ENCODE peak calls at places on chromosomes 5 and 9, in four cellular contexts. A is fibroblast of lung, R is PC-3, F is mesendoderm. T is an unnamed sample.

GRCh38 chr5:72540759-72541438 is 33.7 kb upstream of the ZNF366 start:
- DNase-seq in R (no peak), A (no peak), F (no peak), T (no peak)

GRCh38 chr9:81363916-81364480 is 325.3 kb downstream of the TLE1 start:
- DNase-seq in F (no peak), R (no peak), A (no peak), T (no peak)

GRCh38 chr9:137025120-137025966 is 2.7 kb downstream of the ABCA2 start:
- DNase-seq in A (no peak), F (no peak), R (no peak), T (no peak)

GRCh38 chr5:102998224-102998623 is 121.7 kb downstream of the GIN1 start:
- DNase-seq in R (peak), A (no peak), F (no peak), T (no peak)

GRCh38 chr9:99015448-99015847 is 71.7 kb downstream of the COL15A1 start:
- DNase-seq in R (no peak), A (no peak), F (no peak), T (no peak)

GRCh38 chr5:119356384-119357188 is 767 bp downstream of the TNFAIP8 start:
- DNase-seq in A (peak), R (no peak), F (no peak), T (peak)

GRCh38 chr5:142926549-142926948 is 156.4 kb downstream of the ARHGAP26 start:
- DNase-seq in F (no peak), R (no peak), A (no peak), T (no peak)

GRCh38 chr9:88266416-88266815 is 121.8 kb upstream of the SPIN1 start:
- DNase-seq in A (no peak), R (no peak), F (no peak), T (no peak)

GRCh38 chr9:83508072-83508471 is 30.1 kb downstream of the FRMD3 start:
- DNase-seq in F (no peak), A (no peak), R (no peak), T (no peak)

GRCh38 chr5:136666970-136667620 is 301.8 kb upstream of the TRPC7 start:
- DNase-seq in A (no peak), F (peak), R (no peak), T (no peak)

GRCh38 chr9:120920495-120921178 is 6.0 kb downstream of the TRAF1 start:
- DNase-seq in F (peak), A (no peak), R (no peak), T (no peak)

GRCh38 chr5:138724470-138725146 is 28.6 kb upstream of the CTNNA1 start:
- DNase-seq in A (no peak), F (peak), R (no peak), T (peak)

GRCh38 chr5:61910771-61911170 is 395.2 kb upstream of the KIF2A start:
- DNase-seq in F (no peak), A (no peak), R (peak), T (no peak)

GRCh38 chr5:100904259-100904822 is 1.3 kb upstream of the ST8SIA4 start:
- DNase-seq in A (no peak), R (no peak), F (peak), T (no peak)

GRCh38 chr9:99368341-99369326 is 146.6 kb downstream of the SEC61B start:
- DNase-seq in A (peak), F (no peak), R (peak), T (peak)

GRCh38 chr5:132334812-132335211 is 34.7 kb upstream of the SLC22A5 start:
- DNase-seq in R (peak), F (no peak), A (peak), T (no peak)

GRCh38 chr5:102554728-102555127 is 55.9 kb upstream of the SLCO6A1 start:
- DNase-seq in R (peak), A (no peak), F (peak), T (peak)

GRCh38 chr5:8954801-8955200 is 591.1 kb downstream of the SEMA5A start:
- DNase-seq in F (no peak), R (no peak), A (peak), T (no peak)

GRCh38 chr5:148397968-148398595 is 14.3 kb downstream of the FBXO38 start:
- DNase-seq in F (peak), A (no peak), R (peak), T (no peak)

GRCh38 chr5:945691-946541 is 53.2 kb downstream of the TRIP13 start:
- DNase-seq in R (no peak), A (no peak), F (no peak), T (no peak)

GRCh38 chr9:20031836-20032235 is 243.0 kb upstream of the SLC24A2 start:
- DNase-seq in A (no peak), F (no peak), R (peak), T (no peak)

GRCh38 chr9:114284316-114285060 is 38.4 kb upstream of the ORM1 start:
- DNase-seq in F (no peak), A (no peak), R (no peak), T (no peak)

GRCh38 chr9:97374811-97375210 is 37.1 kb upstream of the TDRD7 start:
- DNase-seq in F (no peak), A (no peak), R (no peak), T (no peak)

GRCh38 chr5:61002616-61003015 is 57.6 kb downstream of the NDUFAF2 start:
- DNase-seq in F (no peak), A (no peak), R (no peak), T (no peak)

GRCh38 chr5:58751222-58751621 is 168.3 kb downstream of the RAB3C start:
- DNase-seq in A (peak), F (peak), R (peak), T (no peak)

GRCh38 chr9:124941689-124942561 is 1.0 kb upstream of the GOLGA1 start:
- DNase-seq in F (peak), R (peak), A (peak), T (peak)

GRCh38 chr5:143170104-143170503 is 233.4 kb downstream of the NR3C1 start:
- DNase-seq in R (no peak), A (no peak), F (no peak), T (no peak)

GRCh38 chr5:88925692-88926490 is 42.9 kb upstream of the MEF2C start:
- DNase-seq in R (peak), A (peak), F (no peak), T (peak)

GRCh38 chr5:172540099-172540870 is 86.0 kb upstream of the SH3PXD2B start:
- DNase-seq in R (no peak), A (no peak), F (no peak), T (no peak)

GRCh38 chr5:97009212-97009898 is 73.5 kb downstream of the LNPEP start:
- DNase-seq in A (peak), R (no peak), F (no peak), T (peak)

GRCh38 chr5:116038817-116039216 is 6.5 kb downstream of the ARL14EPL start:
- DNase-seq in F (no peak), A (no peak), R (no peak), T (no peak)

GRCh38 chr5:163248333-163248732 is 189.1 kb upstream of the CCNG1 start:
- DNase-seq in A (no peak), F (no peak), R (peak), T (no peak)

GRCh38 chr5:168793844-168794837 is 215.0 kb upstream of the PANK3 start:
- DNase-seq in R (no peak), A (peak), F (peak), T (no peak)

GRCh38 chr5:169548315-169548714 is 35.3 kb upstream of the SPDL1 start:
- DNase-seq in R (peak), A (peak), F (peak), T (peak)

GRCh38 chr9:3181049-3181953 is 337.4 kb upstream of the PUM3 start:
- DNase-seq in F (peak), R (peak), A (no peak), T (peak)
- H3K9ac ChIP-seq in F (peak), R (no peak), A (no peak), T (no peak)

GRCh38 chr9:128372784-128373183 is 1.6 kb downstream of the URM1 start:
- DNase-seq in F (no peak), R (peak), A (peak), T (peak)

GRCh38 chr9:128370752-128371621 is at the start of gene URM1:
- DNase-seq in F (peak), A (peak), R (peak), T (peak)

GRCh38 chr9:128372188-128372641 is 1.0 kb downstream of the URM1 start:
- DNase-seq in A (no peak), R (peak), F (no peak), T (peak)

GRCh38 chr9:128370367-128370751 is 815 bp upstream of the URM1 start:
- DNase-seq in R (no peak), A (no peak), F (no peak), T (no peak)

DNA sequence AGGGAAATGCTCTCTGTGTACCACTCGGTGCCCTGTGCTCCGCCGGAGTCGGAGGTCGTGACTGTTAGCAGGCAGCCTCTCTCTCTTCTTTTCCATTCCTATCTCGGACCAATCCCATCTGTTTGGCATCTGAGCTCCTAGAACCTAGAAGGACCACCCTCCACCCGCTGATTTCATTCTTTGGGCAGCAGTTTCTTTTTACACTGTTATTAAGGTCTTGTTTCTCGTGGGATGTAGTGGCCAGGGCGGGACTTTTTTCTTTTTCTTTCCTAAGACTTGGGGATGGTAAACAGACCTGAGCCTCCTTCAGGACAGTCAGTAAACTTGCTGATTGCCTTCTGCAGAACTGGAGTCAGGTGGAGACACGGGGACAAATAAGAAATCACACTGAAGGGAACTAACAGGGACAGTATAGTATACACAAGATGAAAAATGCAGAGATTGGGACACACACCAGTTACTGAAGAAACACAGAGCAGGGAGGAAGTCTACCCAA is 496 bp downstream of the URM1 start:
- DNase-seq in A (no peak), R (no peak), F (no peak), T (no peak)
- H3K9ac ChIP-seq in A (peak), R (peak), F (peak), T (peak)

GRCh38 chr9:128097156-128098016 is 29.4 kb downstream of the SLC25A25 start:
- DNase-seq in A (no peak), R (no peak), F (no peak), T (no peak)
- H3K9ac ChIP-seq in A (peak), R (no peak), F (peak), T (peak)

DNA sequence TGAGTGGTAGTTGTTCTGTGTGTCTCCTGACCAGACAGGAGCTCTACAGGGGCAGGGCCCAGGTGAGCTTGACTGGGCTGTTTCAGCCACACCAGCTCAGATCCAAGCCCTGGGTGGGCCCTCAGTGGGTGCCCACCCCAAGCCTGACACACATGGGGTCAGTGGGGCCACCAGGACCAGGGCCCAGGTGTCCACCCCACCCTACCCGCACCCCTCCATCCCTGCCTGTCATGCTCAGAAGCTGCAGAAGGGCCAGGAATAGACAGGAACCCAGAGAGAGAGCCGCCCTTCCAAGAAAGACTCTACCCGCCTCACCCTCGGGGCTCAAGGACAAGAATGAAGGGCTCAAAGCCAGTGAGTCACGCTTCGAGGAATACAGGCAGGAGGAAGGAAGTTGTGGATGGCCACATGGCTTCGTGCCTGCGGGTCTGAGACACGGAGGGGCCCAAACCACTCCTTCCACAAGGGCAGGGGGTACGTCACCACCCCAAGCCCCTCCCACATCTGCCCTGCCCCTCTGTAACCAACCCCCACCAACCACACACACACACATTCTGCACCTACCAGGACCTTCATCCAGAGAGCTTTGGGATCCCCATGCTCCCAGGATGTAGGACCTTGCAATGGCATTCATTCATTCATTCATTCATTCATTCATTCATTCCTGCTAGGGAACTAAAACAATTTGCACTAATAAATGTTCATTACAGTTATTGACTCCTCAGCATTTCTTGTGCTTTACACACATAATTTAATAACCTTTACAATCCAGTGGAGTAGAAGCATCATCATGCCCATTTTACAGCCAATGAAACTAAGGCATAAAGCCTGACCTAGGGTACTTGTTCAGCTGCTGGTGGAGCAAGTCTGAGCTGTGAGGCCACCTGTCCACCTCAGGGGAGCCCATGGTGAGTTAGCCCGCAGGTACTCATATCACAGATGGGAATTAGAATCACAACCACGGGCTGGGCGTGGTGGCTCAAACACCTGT is 56.0 kb upstream of the STXBP1 start:
- DNase-seq in R (peak), F (peak), A (peak), T (peak)
- H3K9ac ChIP-seq in R (peak), F (no peak), A (peak), T (peak)

GRCh38 chr5:14153071-14153864 is 10.1 kb downstream of the TRIO start:
- DNase-seq in F (no peak), A (no peak), R (no peak), T (no peak)

GRCh38 chr5:14156611-14157493 is 13.7 kb downstream of the TRIO start:
- DNase-seq in F (peak), A (peak), R (peak), T (peak)

GRCh38 chr5:14155730-14156129 is 12.6 kb downstream of the TRIO start:
- DNase-seq in A (no peak), R (no peak), F (no peak), T (no peak)

GRCh38 chr5:14155075-14155474 is 11.9 kb downstream of the TRIO start:
- DNase-seq in F (no peak), A (no peak), R (no peak), T (no peak)

GRCh38 chr5:14153932-14154646 is 10.9 kb downstream of the TRIO start:
- DNase-seq in F (peak), R (peak), A (peak), T (peak)
- H3K9ac ChIP-seq in F (peak), R (peak), A (peak), T (peak)

T was measured in adipocyte.